ENCODE peak calls at places on chromosomes 5 and 9, in ten cellular contexts. One of them, this sample, is unnamed.

GRCh38 chr9:97773091-97773490 is 76.0 kb upstream of the XPA start:
- DNase-seq in OCI-LY7: no peak
- DNase-seq in SK-N-SH: no peak
- DNase-seq in hepatocyte: no peak
- DNase-seq in GM23248: peak; percentile 38
- DNase-seq in PC-9: no peak
- DNase-seq in HCT116: no peak
- DNase-seq in Karpas-422: no peak
- DNase-seq in GM23338: no peak
- DNase-seq in MM.1S: no peak
- DNase-seq in this sample: peak; percentile 43

GRCh38 chr9:75467141-75467540 is 378.8 kb downstream of the OSTF1 start:
- DNase-seq in OCI-LY7: no peak
- DNase-seq in SK-N-SH: peak; percentile 12
- DNase-seq in hepatocyte: no peak
- DNase-seq in GM23248: no peak
- DNase-seq in PC-9: no peak
- DNase-seq in HCT116: no peak
- DNase-seq in Karpas-422: no peak
- DNase-seq in GM23338: no peak
- DNase-seq in MM.1S: no peak
- DNase-seq in this sample: no peak

GRCh38 chr5:117954341-117954740 is 1034.0 kb downstream of the DTWD2 start:
- DNase-seq in OCI-LY7: no peak
- DNase-seq in SK-N-SH: no peak
- DNase-seq in hepatocyte: no peak
- DNase-seq in GM23248: no peak
- DNase-seq in PC-9: no peak
- DNase-seq in HCT116: no peak
- DNase-seq in Karpas-422: no peak
- DNase-seq in GM23338: no peak
- DNase-seq in MM.1S: no peak
- DNase-seq in this sample: no peak

GRCh38 chr5:30142432-30142831 is 1051.1 kb upstream of the CDH6 start:
- DNase-seq in OCI-LY7: no peak
- DNase-seq in SK-N-SH: no peak
- DNase-seq in hepatocyte: no peak
- DNase-seq in GM23248: no peak
- DNase-seq in PC-9: no peak
- DNase-seq in HCT116: no peak
- DNase-seq in Karpas-422: no peak
- DNase-seq in GM23338: no peak
- DNase-seq in MM.1S: no peak
- DNase-seq in this sample: no peak

GRCh38 chr5:140877262-140877581 is 2.1 kb downstream of the PCDHA12 start:
- DNase-seq in OCI-LY7: no peak
- DNase-seq in SK-N-SH: no peak
- DNase-seq in hepatocyte: no peak
- DNase-seq in GM23248: no peak
- DNase-seq in PC-9: no peak
- DNase-seq in HCT116: no peak
- DNase-seq in Karpas-422: no peak
- DNase-seq in GM23338: no peak
- DNase-seq in MM.1S: no peak
- DNase-seq in this sample: no peak

GRCh38 chr9:5748438-5748837 is 84.5 kb downstream of the ERMP1 start:
- DNase-seq in OCI-LY7: no peak
- DNase-seq in SK-N-SH: no peak
- DNase-seq in hepatocyte: no peak
- DNase-seq in GM23248: no peak
- DNase-seq in PC-9: no peak
- DNase-seq in HCT116: no peak
- DNase-seq in Karpas-422: no peak
- DNase-seq in GM23338: no peak
- DNase-seq in MM.1S: no peak
- DNase-seq in this sample: no peak

GRCh38 chr9:7324031-7324654 is 475.4 kb downstream of the DMAC1 start:
- DNase-seq in OCI-LY7: no peak
- DNase-seq in SK-N-SH: no peak
- DNase-seq in hepatocyte: no peak
- DNase-seq in GM23248: peak; percentile 51
- DNase-seq in PC-9: no peak
- DNase-seq in HCT116: no peak
- DNase-seq in Karpas-422: no peak
- DNase-seq in GM23338: no peak
- DNase-seq in MM.1S: peak; percentile 31
- DNase-seq in this sample: no peak

GRCh38 chr5:158811921-158812320 is 287.8 kb downstream of the EBF1 start:
- DNase-seq in OCI-LY7: no peak
- DNase-seq in SK-N-SH: no peak
- DNase-seq in hepatocyte: no peak
- DNase-seq in GM23248: no peak
- DNase-seq in PC-9: no peak
- DNase-seq in HCT116: no peak
- DNase-seq in Karpas-422: no peak
- DNase-seq in GM23338: no peak
- DNase-seq in MM.1S: no peak
- DNase-seq in this sample: no peak

GRCh38 chr9:110123364-110124095 is 84.4 kb downstream of the C9orf152 start:
- DNase-seq in OCI-LY7: no peak
- DNase-seq in SK-N-SH: no peak
- DNase-seq in hepatocyte: no peak
- DNase-seq in GM23248: peak; percentile 84
- DNase-seq in PC-9: no peak
- DNase-seq in HCT116: no peak
- DNase-seq in Karpas-422: no peak
- DNase-seq in GM23338: no peak
- DNase-seq in MM.1S: no peak
- DNase-seq in this sample: no peak

GRCh38 chr9:77588319-77588937 is 59.7 kb downstream of the GNA14 start:
- DNase-seq in OCI-LY7: no peak
- DNase-seq in SK-N-SH: no peak
- DNase-seq in hepatocyte: peak; percentile 59
- DNase-seq in GM23248: peak; percentile 90
- DNase-seq in PC-9: peak; percentile 89
- DNase-seq in HCT116: no peak
- DNase-seq in Karpas-422: no peak
- DNase-seq in GM23338: no peak
- DNase-seq in MM.1S: no peak
- DNase-seq in this sample: peak; percentile 88

GRCh38 chr9:79489241-79490000 is 82.3 kb upstream of the TLE4 start:
- DNase-seq in OCI-LY7: no peak
- DNase-seq in SK-N-SH: no peak
- DNase-seq in hepatocyte: peak; percentile 33
- DNase-seq in GM23248: peak; percentile 47
- DNase-seq in PC-9: no peak
- DNase-seq in HCT116: no peak
- DNase-seq in Karpas-422: no peak
- DNase-seq in GM23338: peak; percentile 7
- DNase-seq in MM.1S: no peak
- DNase-seq in this sample: peak; percentile 86

GRCh38 chr9:38200431-38200830 is 131.4 kb upstream of the SHB start:
- DNase-seq in OCI-LY7: no peak
- DNase-seq in SK-N-SH: no peak
- DNase-seq in hepatocyte: no peak
- DNase-seq in GM23248: no peak
- DNase-seq in PC-9: no peak
- DNase-seq in HCT116: no peak
- DNase-seq in Karpas-422: no peak
- DNase-seq in GM23338: no peak
- DNase-seq in MM.1S: no peak
- DNase-seq in this sample: no peak

GRCh38 chr5:89282832-89283510 is 400.0 kb upstream of the MEF2C start:
- DNase-seq in OCI-LY7: no peak
- DNase-seq in SK-N-SH: no peak
- DNase-seq in hepatocyte: peak; percentile 7
- DNase-seq in GM23248: peak; percentile 60
- DNase-seq in PC-9: no peak
- DNase-seq in HCT116: peak; percentile 29
- DNase-seq in Karpas-422: no peak
- DNase-seq in GM23338: no peak
- DNase-seq in MM.1S: no peak
- DNase-seq in this sample: peak; percentile 82

GRCh38 chr5:126503602-126504104 is 80.4 kb downstream of the GRAMD2B start:
- DNase-seq in OCI-LY7: no peak
- DNase-seq in SK-N-SH: no peak
- DNase-seq in hepatocyte: no peak
- DNase-seq in GM23248: peak; percentile 57
- DNase-seq in PC-9: no peak
- DNase-seq in HCT116: no peak
- DNase-seq in Karpas-422: no peak
- DNase-seq in GM23338: no peak
- DNase-seq in MM.1S: no peak
- DNase-seq in this sample: no peak

GRCh38 chr9:91842358-91842757 is 107.7 kb downstream of the ROR2 start:
- DNase-seq in OCI-LY7: no peak
- DNase-seq in SK-N-SH: no peak
- DNase-seq in hepatocyte: no peak
- DNase-seq in GM23248: no peak
- DNase-seq in PC-9: no peak
- DNase-seq in HCT116: no peak
- DNase-seq in Karpas-422: no peak
- DNase-seq in GM23338: no peak
- DNase-seq in MM.1S: no peak
- DNase-seq in this sample: no peak
- H3K9me2 ChIP-seq in OCI-LY7: no peaks in the 10 kb centered on the region
- H3K9me2 ChIP-seq in SK-N-SH: no peaks in the 10 kb centered on the region
- H3K9me2 ChIP-seq in hepatocyte: no peaks in the 10 kb centered on the region
- H3K9me2 ChIP-seq in GM23248: no peaks in the 10 kb centered on the region
- H3K9me2 ChIP-seq in PC-9: no peaks in the 10 kb centered on the region
- H3K9me2 ChIP-seq in HCT116: no peaks in the 10 kb centered on the region
- H3K9me2 ChIP-seq in Karpas-422: no peaks in the 10 kb centered on the region
- H3K9me2 ChIP-seq in GM23338: peaks cover 9% of the 10 kb centered on the region
- H3K9me2 ChIP-seq in MM.1S: no peaks in the 10 kb centered on the region
- H3K9me2 ChIP-seq in this sample: no peaks in the 10 kb centered on the region

GRCh38 chr5:179207920-179208705 is 137.1 kb downstream of the ADAMTS2 start:
- DNase-seq in OCI-LY7: no peak
- DNase-seq in SK-N-SH: no peak
- DNase-seq in hepatocyte: no peak
- DNase-seq in GM23248: no peak
- DNase-seq in PC-9: no peak
- DNase-seq in HCT116: no peak
- DNase-seq in Karpas-422: no peak
- DNase-seq in GM23338: no peak
- DNase-seq in MM.1S: no peak
- DNase-seq in this sample: no peak
- H4K20me1 ChIP-seq in OCI-LY7: no peaks in the 10 kb centered on the region
- H4K20me1 ChIP-seq in SK-N-SH: no peaks in the 10 kb centered on the region
- H4K20me1 ChIP-seq in hepatocyte: peaks cover 5% of the 10 kb centered on the region
- H4K20me1 ChIP-seq in GM23248: no peaks in the 10 kb centered on the region
- H4K20me1 ChIP-seq in PC-9: no peaks in the 10 kb centered on the region
- H4K20me1 ChIP-seq in HCT116: no peaks in the 10 kb centered on the region
- H4K20me1 ChIP-seq in Karpas-422: no peaks in the 10 kb centered on the region
- H4K20me1 ChIP-seq in GM23338: no peaks in the 10 kb centered on the region
- H4K20me1 ChIP-seq in MM.1S: no peaks in the 10 kb centered on the region
- H4K20me1 ChIP-seq in this sample: no peaks in the 10 kb centered on the region

GRCh38 chr5:59132131-59132530 is 549.3 kb downstream of the RAB3C start:
- DNase-seq in OCI-LY7: no peak
- DNase-seq in SK-N-SH: no peak
- DNase-seq in hepatocyte: no peak
- DNase-seq in GM23248: no peak
- DNase-seq in PC-9: no peak
- DNase-seq in HCT116: no peak
- DNase-seq in Karpas-422: no peak
- DNase-seq in GM23338: no peak
- DNase-seq in MM.1S: no peak
- DNase-seq in this sample: no peak
- H3K9me2 ChIP-seq in OCI-LY7: peaks cover 7% of the 10 kb centered on the region
- H3K9me2 ChIP-seq in SK-N-SH: no peaks in the 10 kb centered on the region
- H3K9me2 ChIP-seq in hepatocyte: no peaks in the 10 kb centered on the region
- H3K9me2 ChIP-seq in GM23248: no peaks in the 10 kb centered on the region
- H3K9me2 ChIP-seq in PC-9: no peaks in the 10 kb centered on the region
- H3K9me2 ChIP-seq in HCT116: no peaks in the 10 kb centered on the region
- H3K9me2 ChIP-seq in Karpas-422: no peaks in the 10 kb centered on the region
- H3K9me2 ChIP-seq in GM23338: peaks cover 3% of the 10 kb centered on the region
- H3K9me2 ChIP-seq in MM.1S: no peaks in the 10 kb centered on the region
- H3K9me2 ChIP-seq in this sample: no peaks in the 10 kb centered on the region

DNA sequence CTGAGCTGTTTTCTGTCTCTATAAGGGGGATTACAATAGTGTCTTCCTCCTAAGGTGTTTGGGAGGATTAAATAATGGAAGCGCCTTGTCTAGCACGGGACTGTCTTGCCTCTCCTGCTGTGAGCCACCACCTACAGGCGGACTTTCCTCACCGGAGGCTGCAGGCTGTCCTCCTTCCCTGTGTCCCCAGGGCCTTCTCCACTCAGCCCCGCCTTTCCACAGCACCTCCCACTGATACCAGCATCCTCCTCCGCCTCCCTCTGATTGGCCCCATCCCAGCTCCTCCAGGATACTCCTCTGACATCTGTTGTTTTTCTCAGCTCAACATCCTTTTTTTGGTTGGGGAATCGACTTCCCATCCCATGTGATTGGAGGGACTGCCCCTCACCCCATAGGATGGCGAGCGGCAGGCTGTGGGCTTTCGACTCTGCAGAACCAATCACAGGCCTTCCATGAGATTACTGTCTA is 851 bp upstream of the ZDHHC12 start:
- DNase-seq in OCI-LY7: peak; percentile 42
- DNase-seq in SK-N-SH: peak; percentile 74
- DNase-seq in hepatocyte: peak; percentile 71
- DNase-seq in GM23248: peak; percentile 64
- DNase-seq in PC-9: peak; percentile 66
- DNase-seq in HCT116: peak; percentile 62
- DNase-seq in Karpas-422: peak; percentile 65
- DNase-seq in GM23338: peak; percentile 97
- DNase-seq in MM.1S: peak; percentile 57
- DNase-seq in this sample: peak; percentile 72
- H4K20me1 ChIP-seq in OCI-LY7: no peaks in the 10 kb centered on the region
- H4K20me1 ChIP-seq in SK-N-SH: no peaks in the 10 kb centered on the region
- H4K20me1 ChIP-seq in hepatocyte: no peaks in the 10 kb centered on the region
- H4K20me1 ChIP-seq in GM23248: no peaks in the 10 kb centered on the region
- H4K20me1 ChIP-seq in PC-9: no peaks in the 10 kb centered on the region
- H4K20me1 ChIP-seq in HCT116: no peaks in the 10 kb centered on the region
- H4K20me1 ChIP-seq in Karpas-422: no peaks in the 10 kb centered on the region
- H4K20me1 ChIP-seq in GM23338: no peaks in the 10 kb centered on the region
- H4K20me1 ChIP-seq in MM.1S: no peaks in the 10 kb centered on the region
- H4K20me1 ChIP-seq in this sample: no peaks in the 10 kb centered on the region

DNA sequence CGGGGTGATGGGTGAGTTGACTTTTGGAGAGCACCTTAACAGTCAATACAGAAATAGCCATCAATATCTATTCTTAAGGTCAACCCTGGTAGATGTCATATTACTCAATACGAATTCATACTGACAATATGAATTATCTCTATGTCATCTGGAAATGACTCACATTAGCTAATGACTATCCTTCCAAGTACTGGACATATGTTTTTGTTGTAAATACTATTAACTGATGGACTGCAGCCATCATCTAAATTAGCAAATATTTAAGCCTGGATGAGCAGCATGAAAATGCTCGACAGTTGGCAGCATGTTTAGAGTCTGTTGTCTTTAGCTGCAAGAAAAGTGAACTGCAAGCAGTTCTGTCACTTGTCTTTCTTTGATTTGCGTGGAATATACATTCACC is 19.6 kb upstream of the ISOC1 start:
- DNase-seq in OCI-LY7: no peak
- DNase-seq in SK-N-SH: no peak
- DNase-seq in hepatocyte: no peak
- DNase-seq in GM23248: no peak
- DNase-seq in PC-9: no peak
- DNase-seq in HCT116: no peak
- DNase-seq in Karpas-422: no peak
- DNase-seq in GM23338: no peak
- DNase-seq in MM.1S: no peak
- DNase-seq in this sample: peak; percentile 51
- H3K9me2 ChIP-seq in OCI-LY7: no peaks in the 10 kb centered on the region
- H3K9me2 ChIP-seq in SK-N-SH: no peaks in the 10 kb centered on the region
- H3K9me2 ChIP-seq in hepatocyte: no peaks in the 10 kb centered on the region
- H3K9me2 ChIP-seq in GM23248: no peaks in the 10 kb centered on the region
- H3K9me2 ChIP-seq in PC-9: no peaks in the 10 kb centered on the region
- H3K9me2 ChIP-seq in HCT116: no peaks in the 10 kb centered on the region
- H3K9me2 ChIP-seq in Karpas-422: no peaks in the 10 kb centered on the region
- H3K9me2 ChIP-seq in GM23338: no peaks in the 10 kb centered on the region
- H3K9me2 ChIP-seq in MM.1S: no peaks in the 10 kb centered on the region
- H3K9me2 ChIP-seq in this sample: no peaks in the 10 kb centered on the region

This sample was measured in PC-3.